ENCODE peak calls at places on chromosomes 3 and 15, in six cellular contexts. G is Peyer's patch, Z is GM23338, F is lower lobe of right lung, W is esophagus muscularis mucosa, D is cardiac muscle cell. P is an unnamed sample. For H3K4me1, the result is how much of the 10 kb centered on the place peaks cover.

GRCh38 chr15:98881526-98882517 is 125.8 kb downstream of the PGPEP1L start:
- DNase-seq in W (no peak), G (no peak), Z (peak), D (peak), F (no peak), P (no peak)

GRCh38 chr3:191441687-191442086 is 19.3 kb upstream of the PYDC2 start:
- DNase-seq in W (no peak), F (no peak), Z (no peak), G (no peak), D (no peak), P (no peak)

GRCh38 chr3:179750720-179751328 is 98.0 kb downstream of the USP13 start:
- DNase-seq in D (peak), F (no peak), G (no peak), Z (peak), W (no peak), P (no peak)

GRCh38 chr3:1037631-1038030 is 55.2 kb upstream of the CNTN6 start:
- DNase-seq in Z (no peak), W (no peak), G (no peak), D (no peak), F (no peak), P (no peak)

GRCh38 chr15:38247336-38247735 is 5.3 kb upstream of the SPRED1 start:
- DNase-seq in D (peak), Z (no peak), F (no peak), G (no peak), W (no peak), P (no peak)

GRCh38 chr3:17442332-17443049 is 299.9 kb downstream of the TBC1D5 start:
- DNase-seq in D (no peak), W (no peak), Z (no peak), F (no peak), G (no peak), P (no peak)

GRCh38 chr15:96428742-96429141 is 98.2 kb downstream of the NR2F2 start:
- DNase-seq in G (no peak), F (no peak), D (peak), Z (no peak), W (no peak), P (no peak)

GRCh38 chr3:72811551-72811950 is 36.7 kb downstream of the SHQ1 start:
- DNase-seq in F (no peak), Z (peak), D (no peak), W (no peak), G (no peak), P (no peak)

GRCh38 chr3:140766465-140766864 is 88.6 kb downstream of the TRIM42 start:
- DNase-seq in F (no peak), W (no peak), D (no peak), Z (no peak), G (no peak), P (no peak)

GRCh38 chr3:30646181-30646876 is 39.9 kb downstream of the TGFBR2 start:
- DNase-seq in F (no peak), G (no peak), D (peak), W (no peak), Z (no peak), P (no peak)

GRCh38 chr3:49602877-49603411 is 48.7 kb downstream of the BSN start:
- DNase-seq in F (no peak), G (no peak), Z (no peak), W (no peak), D (no peak), P (peak)

GRCh38 chr3:149646181-149646766 is 11.6 kb downstream of the WWTR1 start:
- DNase-seq in G (no peak), F (no peak), D (no peak), W (no peak), Z (no peak), P (no peak)

GRCh38 chr3:182248349-182248880 is 536.7 kb downstream of the SOX2 start:
- DNase-seq in W (no peak), G (no peak), D (no peak), F (no peak), Z (no peak), P (no peak)

GRCh38 chr3:36707623-36708409 is 56.5 kb downstream of the DCLK3 start:
- DNase-seq in D (peak), W (no peak), G (no peak), Z (peak), F (no peak), P (no peak)

GRCh38 chr3:8204846-8205624 is 296.6 kb upstream of the LMCD1 start:
- DNase-seq in D (peak), Z (no peak), G (no peak), F (no peak), W (no peak), P (no peak)

GRCh38 chr15:101167791-101168462 is 83.9 kb downstream of the CHSY1 start:
- DNase-seq in F (peak), D (peak), G (no peak), Z (no peak), W (peak), P (peak)

GRCh38 chr3:186002884-186003472 is 65.2 kb upstream of the TRA2B start:
- DNase-seq in Z (peak), F (no peak), G (no peak), D (peak), W (no peak), P (no peak)

GRCh38 chr3:129031476-129032215 is 28.9 kb upstream of the GP9 start:
- DNase-seq in F (no peak), W (no peak), D (no peak), Z (no peak), G (no peak), P (no peak)

GRCh38 chr3:193780810-193781472 is 187.9 kb downstream of the OPA1 start:
- DNase-seq in Z (peak), G (peak), F (peak), W (no peak), D (peak), P (peak)

GRCh38 chr3:122362026-122362425 is 21.0 kb downstream of the MIX23 start:
- DNase-seq in F (no peak), W (no peak), G (no peak), Z (no peak), D (no peak), P (no peak)

GRCh38 chr3:179355996-179356395 is 8.5 kb downstream of the MFN1 start:
- DNase-seq in Z (no peak), W (no peak), G (no peak), D (no peak), F (no peak), P (no peak)

GRCh38 chr3:87088984-87089841 is 98.3 kb upstream of the VGLL3 start:
- DNase-seq in F (peak), G (no peak), W (no peak), D (peak), Z (peak), P (no peak)

GRCh38 chr3:53842436-53843194 is 3.6 kb downstream of the CHDH start:
- DNase-seq in G (no peak), D (peak), W (no peak), F (no peak), Z (peak), P (no peak)

GRCh38 chr3:189184566-189184965 is 12.8 kb downstream of the TPRG1 start:
- DNase-seq in W (no peak), F (no peak), Z (no peak), G (no peak), D (no peak), P (no peak)

GRCh38 chr15:89018235-89018634 is 70.0 kb upstream of the ABHD2 start:
- DNase-seq in F (no peak), G (no peak), D (peak), Z (no peak), W (no peak), P (no peak)

GRCh38 chr3:33331414-33331813 is 54.2 kb downstream of the FBXL2 start:
- DNase-seq in G (no peak), D (peak), Z (no peak), W (no peak), F (no peak), P (no peak)

GRCh38 chr3:122908251-122908650 is 113.4 kb downstream of the SLC49A4 start:
- DNase-seq in G (no peak), F (no peak), W (no peak), D (no peak), Z (no peak), P (no peak)

GRCh38 chr3:97763586-97764148 is 891 bp upstream of the ARL6 start:
- DNase-seq in Z (peak), D (peak), F (no peak), W (no peak), G (no peak), P (no peak)

GRCh38 chr3:11641683-11642407 is 1.9 kb downstream of the VGLL4 start:
- DNase-seq in D (peak), W (peak), F (no peak), Z (peak), G (no peak), P (peak)

GRCh38 chr3:144524531-144524930 is 552.9 kb downstream of the DIPK2A start:
- DNase-seq in D (no peak), F (no peak), W (no peak), Z (no peak), G (no peak), P (no peak)

GRCh38 chr3:45023675-45024074 is 2.4 kb upstream of the CLEC3B start:
- DNase-seq in W (no peak), Z (no peak), G (no peak), F (no peak), D (no peak), P (no peak)

GRCh38 chr3:151281671-151282334 is 3.5 kb upstream of the P2RY14 start:
- DNase-seq in F (no peak), Z (no peak), W (no peak), G (no peak), D (no peak), P (no peak)

GRCh38 chr15:58063612-58064011 is 1.9 kb downstream of the ALDH1A2 start:
- DNase-seq in Z (no peak), F (no peak), W (no peak), G (no peak), D (no peak), P (no peak)

GRCh38 chr3:134361162-134361831 is 12.9 kb downstream of the AMOTL2 start:
- DNase-seq in F (peak), D (no peak), G (no peak), Z (no peak), W (no peak), P (no peak)

GRCh38 chr15:78434134-78434533 is 3.9 kb upstream of the IREB2 start:
- DNase-seq in F (no peak), W (peak), Z (no peak), D (no peak), G (no peak), P (no peak)

GRCh38 chr3:47634996-47635395 is 56.3 kb upstream of the CSPG5 start:
- DNase-seq in F (no peak), D (peak), W (no peak), G (no peak), Z (no peak), P (no peak)

GRCh38 chr15:58361291-58361759 is 70.5 kb upstream of the LIPC start:
- DNase-seq in Z (no peak), G (no peak), F (no peak), D (peak), W (peak), P (no peak)

GRCh38 chr3:19213608-19214220 is 65.4 kb downstream of the KCNH8 start:
- DNase-seq in D (no peak), W (no peak), F (no peak), Z (peak), G (no peak), P (no peak)
- TF ChIP-seq CTCF in D (no peak), W (no peak), F (no peak), Z (peak), G (no peak), P (no peak)

GRCh38 chr3:197807969-197808587 is 17.0 kb downstream of the LRCH3 start:
- DNase-seq in F (no peak), W (no peak), D (peak), Z (no peak), G (no peak), P (no peak)
- H3K4me3 ChIP-seq in F (no peak), W (no peak), D (no peak), Z (no peak), G (no peak), P (no peak)

GRCh38 chr3:105843895-105844500 is 24.8 kb downstream of the CBLB start:
- DNase-seq in F (no peak), W (no peak), Z (no peak), D (no peak), G (no peak), P (no peak)
- H3K4me1 ChIP-seq in F (under half), W (under half), Z (under half), D (under half), G (under half), P (under half)

GRCh38 chr15:63118854-63119253 is 2.8 kb upstream of the LACTB start:
- DNase-seq in G (no peak), W (no peak), D (no peak), Z (no peak), F (no peak), P (no peak)

GRCh38 chr15:63126726-63127125 is 5.1 kb downstream of the LACTB start:
- DNase-seq in G (no peak), Z (no peak), W (no peak), F (no peak), D (no peak), P (no peak)

GRCh38 chr15:63124506-63124905 is 2.8 kb downstream of the LACTB start:
- DNase-seq in W (no peak), F (no peak), G (no peak), Z (no peak), D (no peak), P (no peak)

GRCh38 chr15:63121382-63122001 is at the start of gene LACTB:
- DNase-seq in F (peak), Z (peak), D (peak), W (peak), G (peak), P (peak)

DNA sequence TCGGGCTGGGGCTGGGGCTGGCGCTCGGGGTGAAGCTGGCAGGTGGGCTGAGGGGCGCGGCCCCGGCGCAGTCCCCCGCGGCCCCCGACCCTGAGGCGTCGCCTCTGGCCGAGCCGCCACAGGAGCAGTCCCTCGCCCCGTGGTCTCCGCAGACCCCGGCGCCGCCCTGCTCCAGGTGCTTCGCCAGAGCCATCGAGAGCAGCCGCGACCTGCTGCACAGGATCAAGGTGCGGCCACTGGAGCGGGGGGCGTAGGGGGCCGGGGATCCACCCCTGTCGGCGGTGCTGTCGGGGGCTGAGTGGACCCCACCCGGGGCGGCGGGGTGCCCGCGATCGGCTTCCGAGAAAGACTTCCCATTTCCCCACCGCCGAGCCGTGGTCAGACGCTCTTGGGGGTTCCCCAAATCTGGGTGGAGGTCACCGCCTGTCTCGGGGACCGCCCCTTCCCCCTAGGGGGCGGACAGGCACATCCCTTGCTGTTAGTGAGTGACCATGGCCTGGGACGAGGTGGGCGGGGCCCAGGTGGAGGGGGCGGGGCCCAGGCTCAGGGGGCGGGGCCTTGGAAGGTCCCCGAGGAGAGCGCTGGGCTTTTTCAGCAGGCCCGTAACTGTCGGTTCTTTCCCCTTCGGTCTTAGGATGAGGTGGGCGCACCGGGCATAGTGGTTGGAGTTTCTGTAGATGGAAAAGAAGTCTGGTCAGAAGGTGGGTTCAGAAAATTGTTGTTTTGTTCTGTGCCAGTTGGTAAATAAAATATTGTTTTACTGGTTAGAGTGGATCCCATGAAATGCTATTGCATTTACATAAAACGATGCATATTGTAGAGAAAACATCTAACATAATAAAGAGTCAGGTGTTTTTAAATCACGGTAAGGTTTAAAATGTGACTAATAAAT is 587 bp downstream of the LACTB start:
- DNase-seq in Z (peak), D (peak), F (peak), G (peak), W (peak), P (peak)
- TF ChIP-seq CTCF in Z (peak), D (peak), F (peak), G (peak), W (peak), P (no peak)

DNA sequence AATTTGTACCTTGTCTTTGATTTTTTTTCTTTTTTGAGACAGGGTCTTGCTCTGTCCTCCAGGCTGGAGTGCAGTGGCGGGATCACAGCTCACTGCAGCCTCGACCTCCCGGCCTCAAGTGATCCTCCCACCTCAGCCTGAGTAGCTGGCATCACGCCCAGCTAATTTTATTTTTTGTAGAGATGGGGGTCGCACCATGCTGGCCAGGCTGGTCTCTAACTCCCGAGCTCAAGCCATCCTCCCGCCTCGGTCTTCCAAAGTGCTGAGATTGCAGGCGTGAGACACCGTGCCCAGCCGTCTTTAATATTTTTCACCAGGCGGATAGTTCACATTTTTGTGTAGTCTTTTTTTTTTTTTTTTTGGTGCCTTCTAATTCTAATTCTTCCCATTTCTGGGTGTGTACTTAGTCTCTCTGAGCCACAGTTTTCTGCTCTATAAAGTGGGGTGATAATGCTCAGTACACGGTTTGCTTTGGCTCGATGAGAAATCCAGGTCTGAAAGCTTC is 528 bp upstream of the TATDN2 start:
- DNase-seq in W (no peak), G (no peak), D (no peak), F (no peak), Z (no peak), P (no peak)
- H3K4me3 ChIP-seq in W (peak), G (peak), D (peak), F (peak), Z (peak), P (peak)

GRCh38 chr15:74426404-74427281 is 7.1 kb downstream of the SEMA7A start:
- DNase-seq in F (no peak), G (no peak), W (no peak), D (no peak), Z (no peak), P (no peak)
- H3K4me1 ChIP-seq in F (under half), G (under half), W (under half), D (under half), Z (under half), P (under half)

GRCh38 chr3:14148041-14148985 is 23.5 kb downstream of the TMEM43 start:
- DNase-seq in F (no peak), G (no peak), Z (peak), D (no peak), W (no peak), P (peak)
- TF ChIP-seq CTCF in F (no peak), G (no peak), Z (peak), D (no peak), W (peak), P (no peak)

DNA sequence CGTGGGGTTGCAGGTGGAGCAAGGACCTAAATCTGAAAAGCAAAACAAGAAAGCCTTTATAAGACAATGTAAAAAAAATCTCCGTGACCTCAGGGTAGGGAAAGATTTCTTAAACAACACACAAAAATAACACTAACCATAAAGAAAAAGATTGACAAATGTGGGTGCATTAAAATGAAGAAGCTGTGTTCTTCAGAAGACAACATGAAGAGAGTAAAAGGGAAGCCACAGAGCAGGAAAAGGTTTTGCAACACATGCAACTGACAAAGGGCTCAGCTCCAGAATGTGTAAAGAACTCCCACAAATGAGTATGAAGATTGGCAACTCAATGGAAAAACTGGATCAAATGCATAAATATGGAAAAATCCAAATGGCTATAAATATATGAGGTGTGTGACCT is 74.2 kb downstream of the MAGEF1 start:
- DNase-seq in D (peak), G (no peak), W (no peak), F (no peak), Z (no peak), P (no peak)
- H3K4me3 ChIP-seq in D (no peak), G (no peak), W (no peak), F (no peak), Z (no peak), P (no peak)

P was measured in CD8-positive, alpha-beta T cell.